ENCODE peak calls at places on chromosomes 1 and 21, in eight cellular contexts. One of them, this sample, is unnamed.
A peak's percentile ranks its signal among the peaks of the same experiment; 100 is the strongest.

GRCh38 chr1:26006710-26007109 is 8.8 kb upstream of the PAFAH2 start:
- DNase-seq in bronchial epithelial cell: no peak
- DNase-seq in tibial artery: no peak
- DNase-seq in fibroblast of mammary gland: no peak
- DNase-seq in nephron progenitor cell: no peak
- DNase-seq in endodermal cell: no peak
- DNase-seq in CD4-positive, alpha-beta T cell: no peak
- DNase-seq in progenitor cell of endocrine pancreas: no peak
- DNase-seq in this sample: no peak

GRCh38 chr1:161038523-161039153 is at the start of gene TSTD1:
- DNase-seq in bronchial epithelial cell: peak; percentile 50
- DNase-seq in tibial artery: no peak
- DNase-seq in fibroblast of mammary gland: no peak
- DNase-seq in nephron progenitor cell: peak; percentile 72
- DNase-seq in endodermal cell: peak; percentile 92
- DNase-seq in CD4-positive, alpha-beta T cell: peak; percentile 86
- DNase-seq in progenitor cell of endocrine pancreas: peak; percentile 44
- DNase-seq in this sample: peak; percentile 55

GRCh38 chr1:245105815-245106410 is 48.9 kb upstream of the KIF26B start:
- DNase-seq in bronchial epithelial cell: no peak
- DNase-seq in tibial artery: no peak
- DNase-seq in fibroblast of mammary gland: peak; percentile 25
- DNase-seq in nephron progenitor cell: no peak
- DNase-seq in endodermal cell: no peak
- DNase-seq in CD4-positive, alpha-beta T cell: no peak
- DNase-seq in progenitor cell of endocrine pancreas: no peak
- DNase-seq in this sample: no peak

GRCh38 chr1:119687391-119688079 is 24.2 kb upstream of the PHGDH start:
- DNase-seq in bronchial epithelial cell: peak; percentile 90
- DNase-seq in tibial artery: no peak
- DNase-seq in fibroblast of mammary gland: peak; percentile 48
- DNase-seq in nephron progenitor cell: no peak
- DNase-seq in endodermal cell: peak; percentile 68
- DNase-seq in CD4-positive, alpha-beta T cell: no peak
- DNase-seq in progenitor cell of endocrine pancreas: no peak
- DNase-seq in this sample: no peak

GRCh38 chr1:235134171-235134570 is 5.5 kb upstream of the TOMM20 start:
- DNase-seq in bronchial epithelial cell: no peak
- DNase-seq in tibial artery: no peak
- DNase-seq in fibroblast of mammary gland: no peak
- DNase-seq in nephron progenitor cell: no peak
- DNase-seq in endodermal cell: no peak
- DNase-seq in CD4-positive, alpha-beta T cell: no peak
- DNase-seq in progenitor cell of endocrine pancreas: no peak
- DNase-seq in this sample: no peak

GRCh38 chr1:178143730-178144343 is 49.9 kb downstream of the RASAL2 start:
- DNase-seq in bronchial epithelial cell: peak; percentile 78
- DNase-seq in tibial artery: no peak
- DNase-seq in fibroblast of mammary gland: peak; percentile 71
- DNase-seq in nephron progenitor cell: no peak
- DNase-seq in endodermal cell: no peak
- DNase-seq in CD4-positive, alpha-beta T cell: no peak
- DNase-seq in progenitor cell of endocrine pancreas: no peak
- DNase-seq in this sample: no peak

GRCh38 chr1:25343872-25344271 is 5.7 kb downstream of the TMEM50A start:
- DNase-seq in bronchial epithelial cell: peak; percentile 68
- DNase-seq in tibial artery: no peak
- DNase-seq in fibroblast of mammary gland: peak; percentile 90
- DNase-seq in nephron progenitor cell: no peak
- DNase-seq in endodermal cell: no peak
- DNase-seq in CD4-positive, alpha-beta T cell: no peak
- DNase-seq in progenitor cell of endocrine pancreas: no peak
- DNase-seq in this sample: no peak

GRCh38 chr1:204848579-204848978 is 22.1 kb upstream of the NFASC start:
- DNase-seq in bronchial epithelial cell: no peak
- DNase-seq in tibial artery: no peak
- DNase-seq in fibroblast of mammary gland: no peak
- DNase-seq in nephron progenitor cell: no peak
- DNase-seq in endodermal cell: no peak
- DNase-seq in CD4-positive, alpha-beta T cell: no peak
- DNase-seq in progenitor cell of endocrine pancreas: no peak
- DNase-seq in this sample: no peak

GRCh38 chr1:117824612-117825011 is 104.8 kb downstream of the GDAP2 start:
- DNase-seq in bronchial epithelial cell: no peak
- DNase-seq in tibial artery: peak; percentile 33
- DNase-seq in fibroblast of mammary gland: peak; percentile 19
- DNase-seq in nephron progenitor cell: no peak
- DNase-seq in endodermal cell: no peak
- DNase-seq in CD4-positive, alpha-beta T cell: no peak
- DNase-seq in progenitor cell of endocrine pancreas: no peak
- DNase-seq in this sample: no peak

GRCh38 chr1:14037101-14037807 is 337.3 kb downstream of the PRDM2 start:
- DNase-seq in bronchial epithelial cell: peak; percentile 21
- DNase-seq in tibial artery: no peak
- DNase-seq in fibroblast of mammary gland: no peak
- DNase-seq in nephron progenitor cell: no peak
- DNase-seq in endodermal cell: no peak
- DNase-seq in CD4-positive, alpha-beta T cell: no peak
- DNase-seq in progenitor cell of endocrine pancreas: no peak
- DNase-seq in this sample: no peak

GRCh38 chr1:156602557-156602993 is 1.3 kb upstream of the GPATCH4 start:
- DNase-seq in bronchial epithelial cell: peak; percentile 88
- DNase-seq in tibial artery: no peak
- DNase-seq in fibroblast of mammary gland: peak; percentile 30
- DNase-seq in nephron progenitor cell: no peak
- DNase-seq in endodermal cell: no peak
- DNase-seq in CD4-positive, alpha-beta T cell: no peak
- DNase-seq in progenitor cell of endocrine pancreas: no peak
- DNase-seq in this sample: no peak

GRCh38 chr1:34052565-34052964 is 112.5 kb downstream of the CSMD2 start:
- DNase-seq in bronchial epithelial cell: no peak
- DNase-seq in tibial artery: no peak
- DNase-seq in fibroblast of mammary gland: no peak
- DNase-seq in nephron progenitor cell: no peak
- DNase-seq in endodermal cell: no peak
- DNase-seq in CD4-positive, alpha-beta T cell: no peak
- DNase-seq in progenitor cell of endocrine pancreas: no peak
- DNase-seq in this sample: no peak

GRCh38 chr1:15452216-15452615 is 4.3 kb upstream of the CELA2A start:
- DNase-seq in bronchial epithelial cell: no peak
- DNase-seq in tibial artery: no peak
- DNase-seq in fibroblast of mammary gland: peak; percentile 52
- DNase-seq in nephron progenitor cell: no peak
- DNase-seq in endodermal cell: no peak
- DNase-seq in CD4-positive, alpha-beta T cell: no peak
- DNase-seq in progenitor cell of endocrine pancreas: no peak
- DNase-seq in this sample: no peak

DNA sequence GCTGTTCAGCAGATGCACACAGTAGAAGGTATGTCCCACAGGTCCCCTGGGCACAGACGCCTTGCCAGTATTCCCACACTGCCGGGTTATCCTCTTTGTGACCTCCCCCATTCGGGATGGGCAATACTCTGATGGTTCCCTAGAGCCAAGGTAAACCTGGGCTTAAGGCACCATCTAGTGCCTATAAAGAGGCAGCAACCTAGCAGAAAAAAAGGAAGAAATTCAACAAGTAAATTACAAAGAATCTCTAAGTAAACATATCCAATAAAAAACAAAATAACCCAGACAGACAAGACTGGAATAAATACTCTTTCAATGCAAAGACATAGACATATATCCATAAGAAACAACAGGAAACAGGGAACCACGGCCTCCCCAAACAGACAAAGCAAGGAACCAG is 39.4 kb downstream of the HSF2BP start:
- DNase-seq in bronchial epithelial cell: no peak
- DNase-seq in tibial artery: no peak
- DNase-seq in fibroblast of mammary gland: no peak
- DNase-seq in nephron progenitor cell: no peak
- DNase-seq in endodermal cell: no peak
- DNase-seq in CD4-positive, alpha-beta T cell: no peak
- DNase-seq in progenitor cell of endocrine pancreas: no peak
- DNase-seq in this sample: no peak
- TF ChIP-seq CTCF in bronchial epithelial cell: peak; percentile 10
- TF ChIP-seq CTCF in tibial artery: no peak
- TF ChIP-seq CTCF in fibroblast of mammary gland: peak; percentile 16
- TF ChIP-seq CTCF in nephron progenitor cell: no peak
- TF ChIP-seq CTCF in endodermal cell: peak; percentile 59
- TF ChIP-seq CTCF in CD4-positive, alpha-beta T cell: no peak
- TF ChIP-seq CTCF in progenitor cell of endocrine pancreas: no peak
- TF ChIP-seq CTCF in this sample: no peak

DNA sequence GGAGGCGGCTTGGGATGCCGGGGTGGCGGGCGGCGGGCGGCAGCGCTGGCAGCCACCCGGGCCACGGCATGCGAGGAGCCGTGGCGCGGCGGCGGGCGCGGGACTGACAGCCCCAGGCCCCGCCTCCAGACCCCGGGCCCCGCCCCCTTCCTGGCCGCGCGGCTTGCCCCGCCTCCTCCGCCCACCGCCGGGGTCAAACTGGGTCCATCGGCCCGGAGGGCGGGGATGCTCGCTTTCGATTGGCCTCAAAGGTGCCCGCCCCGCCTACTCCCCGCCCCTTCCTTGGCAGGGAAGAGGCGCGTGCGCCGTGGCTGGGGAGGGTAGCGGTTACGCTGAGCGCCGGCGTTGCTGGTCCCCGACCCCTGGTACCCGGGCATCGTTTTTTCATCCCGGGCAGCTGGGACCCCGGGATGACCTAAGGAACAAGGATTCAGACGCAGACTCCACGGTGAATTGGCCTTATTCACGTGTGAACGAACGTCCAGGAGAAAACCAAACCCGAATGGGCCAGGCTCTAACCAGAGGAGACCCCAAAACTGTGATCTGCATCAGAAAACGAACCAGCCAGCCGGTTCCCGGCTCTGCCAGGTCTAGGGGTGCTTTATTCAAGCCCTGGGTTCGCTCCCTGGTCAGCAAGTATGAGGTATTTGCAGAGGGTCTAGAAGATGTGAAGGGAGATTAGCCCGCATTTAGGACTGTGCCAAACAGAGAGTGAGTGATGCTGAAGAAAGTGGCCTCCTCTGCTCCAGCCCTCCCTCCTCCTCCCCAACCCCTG is 117.2 kb upstream of the GUCA2B start:
- DNase-seq in bronchial epithelial cell: peak; percentile 73
- DNase-seq in tibial artery: peak; percentile 95
- DNase-seq in fibroblast of mammary gland: peak; percentile 82
- DNase-seq in nephron progenitor cell: peak; percentile 99
- DNase-seq in endodermal cell: peak; percentile 98
- DNase-seq in CD4-positive, alpha-beta T cell: peak; percentile 98
- DNase-seq in progenitor cell of endocrine pancreas: peak; percentile 98
- DNase-seq in this sample: peak; percentile 99
- TF ChIP-seq CTCF in bronchial epithelial cell: no peak
- TF ChIP-seq CTCF in tibial artery: no peak
- TF ChIP-seq CTCF in fibroblast of mammary gland: no peak
- TF ChIP-seq CTCF in nephron progenitor cell: no peak
- TF ChIP-seq CTCF in endodermal cell: no peak
- TF ChIP-seq CTCF in CD4-positive, alpha-beta T cell: no peak
- TF ChIP-seq CTCF in progenitor cell of endocrine pancreas: no peak
- TF ChIP-seq CTCF in this sample: no peak

GRCh38 chr1:111789666-111790316 is 34.1 kb downstream of the DDX20 start:
- DNase-seq in bronchial epithelial cell: peak; percentile 18
- DNase-seq in tibial artery: no peak
- DNase-seq in fibroblast of mammary gland: peak; percentile 67
- DNase-seq in nephron progenitor cell: no peak
- DNase-seq in endodermal cell: no peak
- DNase-seq in CD4-positive, alpha-beta T cell: no peak
- DNase-seq in progenitor cell of endocrine pancreas: no peak
- DNase-seq in this sample: no peak

GRCh38 chr1:111779546-111779945 is 23.8 kb downstream of the DDX20 start:
- DNase-seq in bronchial epithelial cell: no peak
- DNase-seq in tibial artery: no peak
- DNase-seq in fibroblast of mammary gland: no peak
- DNase-seq in nephron progenitor cell: no peak
- DNase-seq in endodermal cell: no peak
- DNase-seq in CD4-positive, alpha-beta T cell: no peak
- DNase-seq in progenitor cell of endocrine pancreas: no peak
- DNase-seq in this sample: no peak

GRCh38 chr1:111786669-111787207 is 31.0 kb downstream of the DDX20 start:
- DNase-seq in bronchial epithelial cell: no peak
- DNase-seq in tibial artery: no peak
- DNase-seq in fibroblast of mammary gland: no peak
- DNase-seq in nephron progenitor cell: no peak
- DNase-seq in endodermal cell: peak; percentile 31
- DNase-seq in CD4-positive, alpha-beta T cell: no peak
- DNase-seq in progenitor cell of endocrine pancreas: no peak
- DNase-seq in this sample: no peak

GRCh38 chr1:111789077-111789476 is 33.4 kb downstream of the DDX20 start:
- DNase-seq in bronchial epithelial cell: no peak
- DNase-seq in tibial artery: no peak
- DNase-seq in fibroblast of mammary gland: peak; percentile 27
- DNase-seq in nephron progenitor cell: no peak
- DNase-seq in endodermal cell: peak; percentile 41
- DNase-seq in CD4-positive, alpha-beta T cell: no peak
- DNase-seq in progenitor cell of endocrine pancreas: no peak
- DNase-seq in this sample: peak; percentile 47

GRCh38 chr1:111784273-111784901 is 28.7 kb downstream of the DDX20 start:
- DNase-seq in bronchial epithelial cell: no peak
- DNase-seq in tibial artery: no peak
- DNase-seq in fibroblast of mammary gland: no peak
- DNase-seq in nephron progenitor cell: no peak
- DNase-seq in endodermal cell: no peak
- DNase-seq in CD4-positive, alpha-beta T cell: no peak
- DNase-seq in progenitor cell of endocrine pancreas: no peak
- DNase-seq in this sample: no peak
- TF ChIP-seq CTCF in bronchial epithelial cell: no peak
- TF ChIP-seq CTCF in tibial artery: no peak
- TF ChIP-seq CTCF in fibroblast of mammary gland: no peak
- TF ChIP-seq CTCF in nephron progenitor cell: no peak
- TF ChIP-seq CTCF in endodermal cell: peak; percentile 24
- TF ChIP-seq CTCF in CD4-positive, alpha-beta T cell: no peak
- TF ChIP-seq CTCF in progenitor cell of endocrine pancreas: no peak
- TF ChIP-seq CTCF in this sample: no peak

GRCh38 chr1:229696385-229696784 is 70.3 kb downstream of the URB2 start:
- DNase-seq in bronchial epithelial cell: no peak
- DNase-seq in tibial artery: no peak
- DNase-seq in fibroblast of mammary gland: no peak
- DNase-seq in nephron progenitor cell: no peak
- DNase-seq in endodermal cell: peak; percentile 80
- DNase-seq in CD4-positive, alpha-beta T cell: no peak
- DNase-seq in progenitor cell of endocrine pancreas: no peak
- DNase-seq in this sample: no peak

GRCh38 chr1:229693124-229693523 is 67.1 kb downstream of the URB2 start:
- DNase-seq in bronchial epithelial cell: no peak
- DNase-seq in tibial artery: no peak
- DNase-seq in fibroblast of mammary gland: peak; percentile 14
- DNase-seq in nephron progenitor cell: no peak
- DNase-seq in endodermal cell: no peak
- DNase-seq in CD4-positive, alpha-beta T cell: no peak
- DNase-seq in progenitor cell of endocrine pancreas: no peak
- DNase-seq in this sample: peak; percentile 31

GRCh38 chr1:229690662-229691061 is 64.6 kb downstream of the URB2 start:
- DNase-seq in bronchial epithelial cell: no peak
- DNase-seq in tibial artery: no peak
- DNase-seq in fibroblast of mammary gland: no peak
- DNase-seq in nephron progenitor cell: no peak
- DNase-seq in endodermal cell: no peak
- DNase-seq in CD4-positive, alpha-beta T cell: no peak
- DNase-seq in progenitor cell of endocrine pancreas: no peak
- DNase-seq in this sample: no peak

GRCh38 chr1:229691362-229691761 is 65.3 kb downstream of the URB2 start:
- DNase-seq in bronchial epithelial cell: no peak
- DNase-seq in tibial artery: no peak
- DNase-seq in fibroblast of mammary gland: no peak
- DNase-seq in nephron progenitor cell: no peak
- DNase-seq in endodermal cell: no peak
- DNase-seq in CD4-positive, alpha-beta T cell: no peak
- DNase-seq in progenitor cell of endocrine pancreas: no peak
- DNase-seq in this sample: no peak

GRCh38 chr1:229694053-229694693 is 68.1 kb downstream of the URB2 start:
- DNase-seq in bronchial epithelial cell: no peak
- DNase-seq in tibial artery: peak; percentile 81
- DNase-seq in fibroblast of mammary gland: peak; percentile 94
- DNase-seq in nephron progenitor cell: peak; percentile 35
- DNase-seq in endodermal cell: peak; percentile 91
- DNase-seq in CD4-positive, alpha-beta T cell: no peak
- DNase-seq in progenitor cell of endocrine pancreas: no peak
- DNase-seq in this sample: peak; percentile 89
- TF ChIP-seq CTCF in bronchial epithelial cell: no peak
- TF ChIP-seq CTCF in tibial artery: no peak
- TF ChIP-seq CTCF in fibroblast of mammary gland: no peak
- TF ChIP-seq CTCF in nephron progenitor cell: no peak
- TF ChIP-seq CTCF in endodermal cell: no peak
- TF ChIP-seq CTCF in CD4-positive, alpha-beta T cell: no peak
- TF ChIP-seq CTCF in progenitor cell of endocrine pancreas: no peak
- TF ChIP-seq CTCF in this sample: no peak

This sample was measured in glutamatergic neuron.